ENCODE peak calls at places on chromosomes 7 and 10, in five cellular contexts. One of them, this sample, is unnamed.

GRCh38 chr7:71132521-71133231 is 732 bp downstream of the GALNT17 start:
- DNase-seq in SHP77: no peak
- DNase-seq in CD8-positive, alpha-beta memory T cell: no peak
- DNase-seq in ELF-1: peak; percentile 68
- DNase-seq in stimulated activated CD4-positive, alpha-beta T cell treated with anti-CD3 and anti-CD28 coated beads, Interleukin-12 subunit alpha, Interleukin-12 subunit beta, amount 100 ng/mL, for 48 hours: no peak
- DNase-seq in this sample: no peak

GRCh38 chr7:156017431-156017830 is 205.2 kb upstream of the SHH start:
- DNase-seq in stimulated activated CD4-positive, alpha-beta T cell treated with anti-CD3 and anti-CD28 coated beads, Interleukin-12 subunit alpha, Interleukin-12 subunit beta, amount 100 ng/mL, for 48 hours: no peak
- DNase-seq in CD8-positive, alpha-beta memory T cell: no peak
- DNase-seq in SHP77: no peak
- DNase-seq in ELF-1: no peak
- DNase-seq in this sample: no peak

GRCh38 chr10:124952123-124952522 is 10.2 kb downstream of the ZRANB1 start:
- DNase-seq in ELF-1: peak; percentile 85
- DNase-seq in stimulated activated CD4-positive, alpha-beta T cell treated with anti-CD3 and anti-CD28 coated beads, Interleukin-12 subunit alpha, Interleukin-12 subunit beta, amount 100 ng/mL, for 48 hours: no peak
- DNase-seq in CD8-positive, alpha-beta memory T cell: no peak
- DNase-seq in SHP77: no peak
- DNase-seq in this sample: no peak

GRCh38 chr7:131218727-131219128 is 108.9 kb upstream of the MKLN1 start:
- DNase-seq in SHP77: no peak
- DNase-seq in CD8-positive, alpha-beta memory T cell: no peak
- DNase-seq in stimulated activated CD4-positive, alpha-beta T cell treated with anti-CD3 and anti-CD28 coated beads, Interleukin-12 subunit alpha, Interleukin-12 subunit beta, amount 100 ng/mL, for 48 hours: no peak
- DNase-seq in ELF-1: no peak
- DNase-seq in this sample: no peak

GRCh38 chr7:158617737-158618128 is 30.1 kb upstream of the PTPRN2 start:
- DNase-seq in SHP77: no peak
- DNase-seq in CD8-positive, alpha-beta memory T cell: no peak
- DNase-seq in ELF-1: peak; percentile 41
- DNase-seq in stimulated activated CD4-positive, alpha-beta T cell treated with anti-CD3 and anti-CD28 coated beads, Interleukin-12 subunit alpha, Interleukin-12 subunit beta, amount 100 ng/mL, for 48 hours: no peak
- DNase-seq in this sample: no peak

GRCh38 chr7:20786049-20786412 is 655 bp downstream of the SP8 start:
- DNase-seq in ELF-1: peak; percentile 40
- DNase-seq in stimulated activated CD4-positive, alpha-beta T cell treated with anti-CD3 and anti-CD28 coated beads, Interleukin-12 subunit alpha, Interleukin-12 subunit beta, amount 100 ng/mL, for 48 hours: no peak
- DNase-seq in CD8-positive, alpha-beta memory T cell: no peak
- DNase-seq in SHP77: no peak
- DNase-seq in this sample: no peak

GRCh38 chr7:130668258-130669050 is at the start of gene COPG2:
- DNase-seq in stimulated activated CD4-positive, alpha-beta T cell treated with anti-CD3 and anti-CD28 coated beads, Interleukin-12 subunit alpha, Interleukin-12 subunit beta, amount 100 ng/mL, for 48 hours: peak; percentile 33
- DNase-seq in CD8-positive, alpha-beta memory T cell: peak; percentile 73
- DNase-seq in ELF-1: peak; percentile 92
- DNase-seq in SHP77: peak; percentile 79
- DNase-seq in this sample: peak; percentile 91

GRCh38 chr10:64430690-64431323 is 909.6 kb downstream of the REEP3 start:
- DNase-seq in stimulated activated CD4-positive, alpha-beta T cell treated with anti-CD3 and anti-CD28 coated beads, Interleukin-12 subunit alpha, Interleukin-12 subunit beta, amount 100 ng/mL, for 48 hours: no peak
- DNase-seq in ELF-1: peak; percentile 69
- DNase-seq in CD8-positive, alpha-beta memory T cell: no peak
- DNase-seq in SHP77: no peak
- DNase-seq in this sample: peak; percentile 12

GRCh38 chr7:156380261-156380660 is 260.3 kb upstream of the RNF32 start:
- DNase-seq in ELF-1: no peak
- DNase-seq in CD8-positive, alpha-beta memory T cell: no peak
- DNase-seq in stimulated activated CD4-positive, alpha-beta T cell treated with anti-CD3 and anti-CD28 coated beads, Interleukin-12 subunit alpha, Interleukin-12 subunit beta, amount 100 ng/mL, for 48 hours: no peak
- DNase-seq in SHP77: no peak
- DNase-seq in this sample: no peak

GRCh38 chr10:125982256-125982948 is 86.0 kb downstream of the FANK1 start:
- DNase-seq in stimulated activated CD4-positive, alpha-beta T cell treated with anti-CD3 and anti-CD28 coated beads, Interleukin-12 subunit alpha, Interleukin-12 subunit beta, amount 100 ng/mL, for 48 hours: no peak
- DNase-seq in ELF-1: peak; percentile 46
- DNase-seq in SHP77: peak; percentile 63
- DNase-seq in CD8-positive, alpha-beta memory T cell: peak; percentile 21
- DNase-seq in this sample: peak; percentile 78

GRCh38 chr7:159036916-159037605 is 107.6 kb downstream of the VIPR2 start:
- DNase-seq in SHP77: peak; percentile 53
- DNase-seq in ELF-1: peak; percentile 70
- DNase-seq in stimulated activated CD4-positive, alpha-beta T cell treated with anti-CD3 and anti-CD28 coated beads, Interleukin-12 subunit alpha, Interleukin-12 subunit beta, amount 100 ng/mL, for 48 hours: no peak
- DNase-seq in CD8-positive, alpha-beta memory T cell: no peak
- DNase-seq in this sample: no peak

GRCh38 chr7:105978974-105979373 is 15.9 kb downstream of the CDHR3 start:
- DNase-seq in CD8-positive, alpha-beta memory T cell: no peak
- DNase-seq in ELF-1: no peak
- DNase-seq in stimulated activated CD4-positive, alpha-beta T cell treated with anti-CD3 and anti-CD28 coated beads, Interleukin-12 subunit alpha, Interleukin-12 subunit beta, amount 100 ng/mL, for 48 hours: no peak
- DNase-seq in SHP77: no peak
- DNase-seq in this sample: no peak

GRCh38 chr10:22908837-22909236 is 19.0 kb upstream of the ARMC3 start:
- DNase-seq in stimulated activated CD4-positive, alpha-beta T cell treated with anti-CD3 and anti-CD28 coated beads, Interleukin-12 subunit alpha, Interleukin-12 subunit beta, amount 100 ng/mL, for 48 hours: no peak
- DNase-seq in CD8-positive, alpha-beta memory T cell: no peak
- DNase-seq in ELF-1: no peak
- DNase-seq in SHP77: no peak
- DNase-seq in this sample: no peak

GRCh38 chr10:101018118-101018599 is 12.8 kb downstream of the PDZD7 start:
- DNase-seq in ELF-1: peak; percentile 59
- DNase-seq in stimulated activated CD4-positive, alpha-beta T cell treated with anti-CD3 and anti-CD28 coated beads, Interleukin-12 subunit alpha, Interleukin-12 subunit beta, amount 100 ng/mL, for 48 hours: no peak
- DNase-seq in CD8-positive, alpha-beta memory T cell: no peak
- DNase-seq in SHP77: no peak
- DNase-seq in this sample: no peak

GRCh38 chr10:120336910-120337540 is 120.0 kb upstream of the PLPP4 start:
- DNase-seq in ELF-1: peak; percentile 72
- DNase-seq in CD8-positive, alpha-beta memory T cell: no peak
- DNase-seq in SHP77: peak; percentile 7
- DNase-seq in stimulated activated CD4-positive, alpha-beta T cell treated with anti-CD3 and anti-CD28 coated beads, Interleukin-12 subunit alpha, Interleukin-12 subunit beta, amount 100 ng/mL, for 48 hours: peak; percentile 36
- DNase-seq in this sample: peak; percentile 66

GRCh38 chr10:91313761-91314520 is 93.5 kb downstream of the PCGF5 start:
- DNase-seq in SHP77: no peak
- DNase-seq in CD8-positive, alpha-beta memory T cell: no peak
- DNase-seq in stimulated activated CD4-positive, alpha-beta T cell treated with anti-CD3 and anti-CD28 coated beads, Interleukin-12 subunit alpha, Interleukin-12 subunit beta, amount 100 ng/mL, for 48 hours: no peak
- DNase-seq in ELF-1: peak; percentile 4
- DNase-seq in this sample: peak; percentile 7

GRCh38 chr10:122161795-122162194 is 109.3 kb upstream of the BTBD16 start:
- DNase-seq in CD8-positive, alpha-beta memory T cell: no peak
- DNase-seq in SHP77: no peak
- DNase-seq in stimulated activated CD4-positive, alpha-beta T cell treated with anti-CD3 and anti-CD28 coated beads, Interleukin-12 subunit alpha, Interleukin-12 subunit beta, amount 100 ng/mL, for 48 hours: no peak
- DNase-seq in ELF-1: peak; percentile 58
- DNase-seq in this sample: no peak

GRCh38 chr7:70620333-70621055 is 511.4 kb upstream of the GALNT17 start:
- DNase-seq in stimulated activated CD4-positive, alpha-beta T cell treated with anti-CD3 and anti-CD28 coated beads, Interleukin-12 subunit alpha, Interleukin-12 subunit beta, amount 100 ng/mL, for 48 hours: no peak
- DNase-seq in CD8-positive, alpha-beta memory T cell: no peak
- DNase-seq in ELF-1: peak; percentile 62
- DNase-seq in SHP77: no peak
- DNase-seq in this sample: no peak

GRCh38 chr7:77466455-77466854 is 50.3 kb upstream of the GSAP start:
- DNase-seq in stimulated activated CD4-positive, alpha-beta T cell treated with anti-CD3 and anti-CD28 coated beads, Interleukin-12 subunit alpha, Interleukin-12 subunit beta, amount 100 ng/mL, for 48 hours: no peak
- DNase-seq in SHP77: no peak
- DNase-seq in ELF-1: no peak
- DNase-seq in CD8-positive, alpha-beta memory T cell: no peak
- DNase-seq in this sample: no peak

GRCh38 chr7:152621426-152621825 is 54.5 kb downstream of the XRCC2 start:
- DNase-seq in SHP77: no peak
- DNase-seq in CD8-positive, alpha-beta memory T cell: no peak
- DNase-seq in ELF-1: no peak
- DNase-seq in stimulated activated CD4-positive, alpha-beta T cell treated with anti-CD3 and anti-CD28 coated beads, Interleukin-12 subunit alpha, Interleukin-12 subunit beta, amount 100 ng/mL, for 48 hours: no peak
- DNase-seq in this sample: no peak

GRCh38 chr10:84205049-84205852 is 10.9 kb downstream of the CDHR1 start:
- DNase-seq in stimulated activated CD4-positive, alpha-beta T cell treated with anti-CD3 and anti-CD28 coated beads, Interleukin-12 subunit alpha, Interleukin-12 subunit beta, amount 100 ng/mL, for 48 hours: peak; percentile 50
- DNase-seq in CD8-positive, alpha-beta memory T cell: peak; percentile 66
- DNase-seq in SHP77: no peak
- DNase-seq in ELF-1: peak; percentile 72
- DNase-seq in this sample: peak; percentile 39

GRCh38 chr10:49379596-49380410 is 16.1 kb downstream of the DRGX start:
- DNase-seq in CD8-positive, alpha-beta memory T cell: no peak
- DNase-seq in stimulated activated CD4-positive, alpha-beta T cell treated with anti-CD3 and anti-CD28 coated beads, Interleukin-12 subunit alpha, Interleukin-12 subunit beta, amount 100 ng/mL, for 48 hours: no peak
- DNase-seq in ELF-1: peak; percentile 25
- DNase-seq in SHP77: peak; percentile 3
- DNase-seq in this sample: no peak

GRCh38 chr10:14532473-14533251 is 201.9 kb upstream of the FRMD4A start:
- DNase-seq in CD8-positive, alpha-beta memory T cell: no peak
- DNase-seq in ELF-1: no peak
- DNase-seq in SHP77: no peak
- DNase-seq in stimulated activated CD4-positive, alpha-beta T cell treated with anti-CD3 and anti-CD28 coated beads, Interleukin-12 subunit alpha, Interleukin-12 subunit beta, amount 100 ng/mL, for 48 hours: no peak
- DNase-seq in this sample: no peak

GRCh38 chr7:16204953-16205352 is 216.4 kb downstream of the CRPPA start:
- DNase-seq in SHP77: no peak
- DNase-seq in stimulated activated CD4-positive, alpha-beta T cell treated with anti-CD3 and anti-CD28 coated beads, Interleukin-12 subunit alpha, Interleukin-12 subunit beta, amount 100 ng/mL, for 48 hours: no peak
- DNase-seq in CD8-positive, alpha-beta memory T cell: no peak
- DNase-seq in ELF-1: peak; percentile 43
- DNase-seq in this sample: no peak

GRCh38 chr7:129781856-129782256 is 170.3 kb downstream of the NRF1 start:
- DNase-seq in SHP77: no peak
- DNase-seq in CD8-positive, alpha-beta memory T cell: no peak
- DNase-seq in ELF-1: peak; percentile 51
- DNase-seq in stimulated activated CD4-positive, alpha-beta T cell treated with anti-CD3 and anti-CD28 coated beads, Interleukin-12 subunit alpha, Interleukin-12 subunit beta, amount 100 ng/mL, for 48 hours: no peak
- DNase-seq in this sample: no peak

GRCh38 chr7:92834661-92835139 is 1.7 kb downstream of the CDK6 start:
- DNase-seq in stimulated activated CD4-positive, alpha-beta T cell treated with anti-CD3 and anti-CD28 coated beads, Interleukin-12 subunit alpha, Interleukin-12 subunit beta, amount 100 ng/mL, for 48 hours: no peak
- DNase-seq in SHP77: no peak
- DNase-seq in CD8-positive, alpha-beta memory T cell: no peak
- DNase-seq in ELF-1: no peak
- DNase-seq in this sample: peak; percentile 28

GRCh38 chr7:3861371-3861770 is 560.3 kb downstream of the SDK1 start:
- DNase-seq in CD8-positive, alpha-beta memory T cell: no peak
- DNase-seq in SHP77: no peak
- DNase-seq in ELF-1: no peak
- DNase-seq in stimulated activated CD4-positive, alpha-beta T cell treated with anti-CD3 and anti-CD28 coated beads, Interleukin-12 subunit alpha, Interleukin-12 subunit beta, amount 100 ng/mL, for 48 hours: no peak
- DNase-seq in this sample: no peak

GRCh38 chr10:126054191-126054590 is 157.8 kb downstream of the FANK1 start:
- DNase-seq in stimulated activated CD4-positive, alpha-beta T cell treated with anti-CD3 and anti-CD28 coated beads, Interleukin-12 subunit alpha, Interleukin-12 subunit beta, amount 100 ng/mL, for 48 hours: no peak
- DNase-seq in SHP77: no peak
- DNase-seq in ELF-1: no peak
- DNase-seq in CD8-positive, alpha-beta memory T cell: no peak
- DNase-seq in this sample: no peak

GRCh38 chr10:92123031-92123450 is 167.8 kb downstream of the CPEB3 start:
- DNase-seq in CD8-positive, alpha-beta memory T cell: no peak
- DNase-seq in stimulated activated CD4-positive, alpha-beta T cell treated with anti-CD3 and anti-CD28 coated beads, Interleukin-12 subunit alpha, Interleukin-12 subunit beta, amount 100 ng/mL, for 48 hours: no peak
- DNase-seq in ELF-1: peak; percentile 7
- DNase-seq in SHP77: no peak
- DNase-seq in this sample: peak; percentile 68

GRCh38 chr10:119516381-119517234 is 25.9 kb downstream of the RGS10 start:
- DNase-seq in stimulated activated CD4-positive, alpha-beta T cell treated with anti-CD3 and anti-CD28 coated beads, Interleukin-12 subunit alpha, Interleukin-12 subunit beta, amount 100 ng/mL, for 48 hours: peak; percentile 74
- DNase-seq in CD8-positive, alpha-beta memory T cell: peak; percentile 51
- DNase-seq in ELF-1: peak; percentile 84
- DNase-seq in SHP77: no peak
- DNase-seq in this sample: no peak

GRCh38 chr10:34768261-34768971 is 46.7 kb downstream of the PARD3 start:
- DNase-seq in ELF-1: no peak
- DNase-seq in SHP77: no peak
- DNase-seq in CD8-positive, alpha-beta memory T cell: no peak
- DNase-seq in stimulated activated CD4-positive, alpha-beta T cell treated with anti-CD3 and anti-CD28 coated beads, Interleukin-12 subunit alpha, Interleukin-12 subunit beta, amount 100 ng/mL, for 48 hours: no peak
- DNase-seq in this sample: no peak

GRCh38 chr10:26960308-26960707 is 99.5 kb upstream of the ABI1 start:
- DNase-seq in stimulated activated CD4-positive, alpha-beta T cell treated with anti-CD3 and anti-CD28 coated beads, Interleukin-12 subunit alpha, Interleukin-12 subunit beta, amount 100 ng/mL, for 48 hours: no peak
- DNase-seq in ELF-1: no peak
- DNase-seq in SHP77: no peak
- DNase-seq in CD8-positive, alpha-beta memory T cell: no peak
- DNase-seq in this sample: no peak

GRCh38 chr10:6498771-6499170 is 81.3 kb downstream of the PRKCQ start:
- DNase-seq in ELF-1: no peak
- DNase-seq in CD8-positive, alpha-beta memory T cell: peak; percentile 73
- DNase-seq in stimulated activated CD4-positive, alpha-beta T cell treated with anti-CD3 and anti-CD28 coated beads, Interleukin-12 subunit alpha, Interleukin-12 subunit beta, amount 100 ng/mL, for 48 hours: no peak
- DNase-seq in SHP77: no peak
- DNase-seq in this sample: no peak

GRCh38 chr7:50362142-50362541 is 57.6 kb downstream of the IKZF1 start:
- DNase-seq in CD8-positive, alpha-beta memory T cell: no peak
- DNase-seq in ELF-1: no peak
- DNase-seq in stimulated activated CD4-positive, alpha-beta T cell treated with anti-CD3 and anti-CD28 coated beads, Interleukin-12 subunit alpha, Interleukin-12 subunit beta, amount 100 ng/mL, for 48 hours: no peak
- DNase-seq in SHP77: no peak
- DNase-seq in this sample: no peak

GRCh38 chr10:130064783-130065182 is 45.8 kb downstream of the C10orf143 start:
- DNase-seq in stimulated activated CD4-positive, alpha-beta T cell treated with anti-CD3 and anti-CD28 coated beads, Interleukin-12 subunit alpha, Interleukin-12 subunit beta, amount 100 ng/mL, for 48 hours: no peak
- DNase-seq in CD8-positive, alpha-beta memory T cell: no peak
- DNase-seq in ELF-1: no peak
- DNase-seq in SHP77: no peak
- DNase-seq in this sample: no peak

GRCh38 chr10:24349379-24350110 is 140.6 kb downstream of the KIAA1217 start:
- DNase-seq in ELF-1: peak; percentile 37
- DNase-seq in CD8-positive, alpha-beta memory T cell: no peak
- DNase-seq in SHP77: no peak
- DNase-seq in stimulated activated CD4-positive, alpha-beta T cell treated with anti-CD3 and anti-CD28 coated beads, Interleukin-12 subunit alpha, Interleukin-12 subunit beta, amount 100 ng/mL, for 48 hours: no peak
- DNase-seq in this sample: no peak

GRCh38 chr7:105003275-105003674 is 10.7 kb upstream of the KMT2E start:
- DNase-seq in CD8-positive, alpha-beta memory T cell: no peak
- DNase-seq in ELF-1: no peak
- DNase-seq in stimulated activated CD4-positive, alpha-beta T cell treated with anti-CD3 and anti-CD28 coated beads, Interleukin-12 subunit alpha, Interleukin-12 subunit beta, amount 100 ng/mL, for 48 hours: no peak
- DNase-seq in SHP77: no peak
- DNase-seq in this sample: peak; percentile 66